ENCODE peak calls at places on chromosome 16, in eight cellular contexts. One of them, this sample, is unnamed.

GRCh38 chr16:81612351-81613170 is 166.5 kb upstream of the PLCG2 start:
- DNase-seq in ovary: no peak
- DNase-seq in HL-60: no peak
- DNase-seq in GM23338: no peak
- DNase-seq in astrocyte: peak; percentile 48
- DNase-seq in tibial artery: peak; percentile 53
- DNase-seq in osteoblast: peak; percentile 48
- DNase-seq in mammary epithelial cell: no peak
- DNase-seq in this sample: no peak

GRCh38 chr16:88784074-88784855 is 755 bp downstream of the PIEZO1 start:
- DNase-seq in ovary: peak; percentile 84
- DNase-seq in HL-60: no peak
- DNase-seq in GM23338: peak; percentile 83
- DNase-seq in astrocyte: peak; percentile 64
- DNase-seq in tibial artery: peak; percentile 82
- DNase-seq in osteoblast: peak; percentile 95
- DNase-seq in mammary epithelial cell: peak; percentile 78
- DNase-seq in this sample: peak; percentile 74

GRCh38 chr16:54106078-54106477 is 180.5 kb downstream of the IRX3 start:
- DNase-seq in ovary: no peak
- DNase-seq in HL-60: no peak
- DNase-seq in GM23338: no peak
- DNase-seq in astrocyte: no peak
- DNase-seq in tibial artery: no peak
- DNase-seq in osteoblast: no peak
- DNase-seq in mammary epithelial cell: no peak
- DNase-seq in this sample: no peak

GRCh38 chr16:9364721-9365693 is 273.6 kb downstream of the HAPSTR1 start:
- DNase-seq in ovary: peak; percentile 18
- DNase-seq in HL-60: no peak
- DNase-seq in GM23338: no peak
- DNase-seq in astrocyte: no peak
- DNase-seq in tibial artery: peak; percentile 94
- DNase-seq in osteoblast: no peak
- DNase-seq in mammary epithelial cell: no peak
- DNase-seq in this sample: no peak

GRCh38 chr16:17937003-17937402 is 399.5 kb downstream of the NPIPA8 start:
- DNase-seq in ovary: no peak
- DNase-seq in HL-60: no peak
- DNase-seq in GM23338: no peak
- DNase-seq in astrocyte: no peak
- DNase-seq in tibial artery: no peak
- DNase-seq in osteoblast: peak; percentile 31
- DNase-seq in mammary epithelial cell: no peak
- DNase-seq in this sample: no peak

GRCh38 chr16:10205688-10206087 is 23.5 kb upstream of the GRIN2A start:
- DNase-seq in ovary: no peak
- DNase-seq in HL-60: no peak
- DNase-seq in GM23338: no peak
- DNase-seq in astrocyte: no peak
- DNase-seq in tibial artery: no peak
- DNase-seq in osteoblast: no peak
- DNase-seq in mammary epithelial cell: peak; percentile 85
- DNase-seq in this sample: no peak

GRCh38 chr16:73743665-73744496 is 552.7 kb upstream of the PSMD7 start:
- DNase-seq in ovary: no peak
- DNase-seq in HL-60: no peak
- DNase-seq in GM23338: peak; percentile 60
- DNase-seq in astrocyte: no peak
- DNase-seq in tibial artery: no peak
- DNase-seq in osteoblast: no peak
- DNase-seq in mammary epithelial cell: no peak
- DNase-seq in this sample: no peak

GRCh38 chr16:84960942-84961341 is 50.4 kb downstream of the ZDHHC7 start:
- DNase-seq in ovary: no peak
- DNase-seq in HL-60: no peak
- DNase-seq in GM23338: no peak
- DNase-seq in astrocyte: no peak
- DNase-seq in tibial artery: no peak
- DNase-seq in osteoblast: peak; percentile 63
- DNase-seq in mammary epithelial cell: no peak
- DNase-seq in this sample: no peak

GRCh38 chr16:85735225-85735722 is 15.6 kb downstream of the C16orf74 start:
- DNase-seq in ovary: no peak
- DNase-seq in HL-60: no peak
- DNase-seq in GM23338: no peak
- DNase-seq in astrocyte: no peak
- DNase-seq in tibial artery: no peak
- DNase-seq in osteoblast: peak; percentile 48
- DNase-seq in mammary epithelial cell: no peak
- DNase-seq in this sample: no peak

GRCh38 chr16:58501242-58502131 is 1.5 kb downstream of the NDRG4 start:
- DNase-seq in ovary: no peak
- DNase-seq in HL-60: no peak
- DNase-seq in GM23338: peak; percentile 92
- DNase-seq in astrocyte: no peak
- DNase-seq in tibial artery: no peak
- DNase-seq in osteoblast: peak; percentile 53
- DNase-seq in mammary epithelial cell: no peak
- DNase-seq in this sample: no peak

GRCh38 chr16:67707790-67708189 is 11.3 kb downstream of the GFOD2 start:
- DNase-seq in ovary: no peak
- DNase-seq in HL-60: no peak
- DNase-seq in GM23338: no peak
- DNase-seq in astrocyte: no peak
- DNase-seq in tibial artery: no peak
- DNase-seq in osteoblast: no peak
- DNase-seq in mammary epithelial cell: no peak
- DNase-seq in this sample: no peak

GRCh38 chr16:10514369-10515055 is 65.9 kb downstream of the EMP2 start:
- DNase-seq in ovary: peak; percentile 80
- DNase-seq in HL-60: peak; percentile 37
- DNase-seq in GM23338: peak; percentile 79
- DNase-seq in astrocyte: peak; percentile 30
- DNase-seq in tibial artery: peak; percentile 38
- DNase-seq in osteoblast: peak; percentile 80
- DNase-seq in mammary epithelial cell: peak; percentile 52
- DNase-seq in this sample: peak; percentile 86

GRCh38 chr16:86509759-86510464 is 415 bp upstream of the FOXF1 start:
- DNase-seq in ovary: peak; percentile 52
- DNase-seq in HL-60: no peak
- DNase-seq in GM23338: peak; percentile 80
- DNase-seq in astrocyte: peak; percentile 85
- DNase-seq in tibial artery: no peak
- DNase-seq in osteoblast: peak; percentile 87
- DNase-seq in mammary epithelial cell: peak; percentile 23
- DNase-seq in this sample: peak; percentile 89

GRCh38 chr16:67115649-67116048 is 5.9 kb downstream of the PHAF1 start:
- DNase-seq in ovary: no peak
- DNase-seq in HL-60: no peak
- DNase-seq in GM23338: no peak
- DNase-seq in astrocyte: peak; percentile 90
- DNase-seq in tibial artery: no peak
- DNase-seq in osteoblast: peak; percentile 98
- DNase-seq in mammary epithelial cell: peak; percentile 93
- DNase-seq in this sample: peak; percentile 68

GRCh38 chr16:81697321-81697885 is 81.7 kb upstream of the PLCG2 start:
- DNase-seq in ovary: no peak
- DNase-seq in HL-60: no peak
- DNase-seq in GM23338: peak; percentile 81
- DNase-seq in astrocyte: peak; percentile 32
- DNase-seq in tibial artery: no peak
- DNase-seq in osteoblast: peak; percentile 94
- DNase-seq in mammary epithelial cell: peak; percentile 48
- DNase-seq in this sample: peak; percentile 78

GRCh38 chr16:67731071-67731810 is 12.1 kb upstream of the GFOD2 start:
- DNase-seq in ovary: no peak
- DNase-seq in HL-60: no peak
- DNase-seq in GM23338: no peak
- DNase-seq in astrocyte: no peak
- DNase-seq in tibial artery: no peak
- DNase-seq in osteoblast: peak; percentile 73
- DNase-seq in mammary epithelial cell: no peak
- DNase-seq in this sample: no peak

GRCh38 chr16:59878479-59878878 is 1144.4 kb upstream of the GOT2 start:
- DNase-seq in ovary: no peak
- DNase-seq in HL-60: no peak
- DNase-seq in GM23338: no peak
- DNase-seq in astrocyte: peak; percentile 90
- DNase-seq in tibial artery: no peak
- DNase-seq in osteoblast: peak; percentile 47
- DNase-seq in mammary epithelial cell: peak; percentile 89
- DNase-seq in this sample: peak; percentile 72

GRCh38 chr16:89187337-89188063 is 12.8 kb downstream of the SLC22A31 start:
- DNase-seq in ovary: no peak
- DNase-seq in HL-60: no peak
- DNase-seq in GM23338: no peak
- DNase-seq in astrocyte: no peak
- DNase-seq in tibial artery: no peak
- DNase-seq in osteoblast: no peak
- DNase-seq in mammary epithelial cell: no peak
- DNase-seq in this sample: peak; percentile 18

GRCh38 chr16:14464192-14464591 is 165.9 kb downstream of the PARN start:
- DNase-seq in ovary: no peak
- DNase-seq in HL-60: no peak
- DNase-seq in GM23338: no peak
- DNase-seq in astrocyte: no peak
- DNase-seq in tibial artery: no peak
- DNase-seq in osteoblast: no peak
- DNase-seq in mammary epithelial cell: no peak
- DNase-seq in this sample: no peak

GRCh38 chr16:11669380-11670146 is 1.3 kb downstream of the SNN start:
- DNase-seq in ovary: no peak
- DNase-seq in HL-60: peak; percentile 41
- DNase-seq in GM23338: peak; percentile 25
- DNase-seq in astrocyte: no peak
- DNase-seq in tibial artery: peak; percentile 79
- DNase-seq in osteoblast: peak; percentile 94
- DNase-seq in mammary epithelial cell: no peak
- DNase-seq in this sample: peak; percentile 23
- H3K4me3 ChIP-seq in ovary: peak overlapping the region; percentile 66
- H3K4me3 ChIP-seq in HL-60: peak overlapping the region; percentile 73
- H3K4me3 ChIP-seq in GM23338: peak overlapping the region; percentile 85
- H3K4me3 ChIP-seq in astrocyte: peak overlapping the region; percentile 65
- H3K4me3 ChIP-seq in tibial artery: peak overlapping the region; percentile 98
- H3K4me3 ChIP-seq in osteoblast: peak overlapping the region; percentile 82
- H3K4me3 ChIP-seq in mammary epithelial cell: peak overlapping the region; percentile 85
- H3K4me3 ChIP-seq in this sample: peak overlapping the region; percentile 73

DNA sequence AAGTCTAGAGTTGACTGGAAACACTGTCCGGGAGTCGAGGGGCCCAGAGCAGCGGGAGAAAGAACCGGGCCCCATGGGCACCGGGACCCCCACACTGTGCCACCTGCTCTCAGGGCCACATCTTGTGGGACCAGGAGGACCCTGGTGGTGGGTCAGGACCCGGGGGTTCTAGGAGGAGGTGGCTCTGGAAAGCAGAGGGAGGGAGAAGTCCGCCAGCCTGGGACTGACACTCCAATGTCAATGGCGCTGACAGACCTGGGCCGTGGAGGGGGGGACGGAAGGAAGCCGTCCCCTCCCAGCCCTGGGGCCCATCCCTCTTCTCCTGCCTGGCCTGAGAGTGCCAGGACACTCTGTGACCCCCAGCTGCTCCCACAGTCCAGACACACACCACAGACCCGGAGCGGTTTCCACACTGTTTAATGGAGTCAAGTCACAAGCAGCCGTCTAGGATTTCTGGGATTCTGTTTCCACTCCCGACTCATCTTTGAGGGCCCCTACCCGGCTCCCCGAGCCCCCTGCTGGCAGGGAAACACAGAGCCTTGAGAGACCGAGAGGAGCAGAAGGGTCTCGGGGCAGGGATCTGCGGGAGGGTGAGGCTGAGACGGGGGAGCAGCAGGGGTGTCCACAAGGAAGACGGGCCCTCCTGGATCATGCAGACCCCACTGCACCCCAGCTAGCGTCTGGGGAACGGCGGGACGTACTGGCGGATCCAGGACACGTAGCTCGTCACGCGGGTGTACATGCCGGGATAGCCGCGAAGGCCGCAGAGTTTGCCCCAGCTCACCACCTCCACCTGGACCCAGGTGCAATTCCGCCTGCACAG is 23.6 kb upstream of the UBE2I start:
- DNase-seq in ovary: no peak
- DNase-seq in HL-60: no peak
- DNase-seq in GM23338: peak; percentile 66
- DNase-seq in astrocyte: no peak
- DNase-seq in tibial artery: no peak
- DNase-seq in osteoblast: peak; percentile 66
- DNase-seq in mammary epithelial cell: no peak
- DNase-seq in this sample: no peak
- TF ChIP-seq CTCF in ovary: no peak
- TF ChIP-seq CTCF in HL-60: no peak
- TF ChIP-seq CTCF in GM23338: peak; percentile 40
- TF ChIP-seq CTCF in astrocyte: no peak
- TF ChIP-seq CTCF in tibial artery: no peak
- TF ChIP-seq CTCF in osteoblast: no peak
- TF ChIP-seq CTCF in mammary epithelial cell: no peak
- TF ChIP-seq CTCF in this sample: no peak

GRCh38 chr16:24996301-24996700 is 18.9 kb downstream of the ARHGAP17 start:
- DNase-seq in ovary: no peak
- DNase-seq in HL-60: no peak
- DNase-seq in GM23338: no peak
- DNase-seq in astrocyte: no peak
- DNase-seq in tibial artery: no peak
- DNase-seq in osteoblast: no peak
- DNase-seq in mammary epithelial cell: no peak
- DNase-seq in this sample: peak; percentile 26

GRCh38 chr16:24992696-24993095 is 22.5 kb downstream of the ARHGAP17 start:
- DNase-seq in ovary: no peak
- DNase-seq in HL-60: no peak
- DNase-seq in GM23338: no peak
- DNase-seq in astrocyte: no peak
- DNase-seq in tibial artery: no peak
- DNase-seq in osteoblast: no peak
- DNase-seq in mammary epithelial cell: no peak
- DNase-seq in this sample: no peak

GRCh38 chr16:24995469-24995868 is 19.7 kb downstream of the ARHGAP17 start:
- DNase-seq in ovary: no peak
- DNase-seq in HL-60: no peak
- DNase-seq in GM23338: peak; percentile 60
- DNase-seq in astrocyte: no peak
- DNase-seq in tibial artery: no peak
- DNase-seq in osteoblast: no peak
- DNase-seq in mammary epithelial cell: no peak
- DNase-seq in this sample: no peak

GRCh38 chr16:24995033-24995432 is 20.1 kb downstream of the ARHGAP17 start:
- DNase-seq in ovary: no peak
- DNase-seq in HL-60: no peak
- DNase-seq in GM23338: no peak
- DNase-seq in astrocyte: no peak
- DNase-seq in tibial artery: no peak
- DNase-seq in osteoblast: no peak
- DNase-seq in mammary epithelial cell: no peak
- DNase-seq in this sample: no peak

GRCh38 chr16:24993722-24994686 is 21.2 kb downstream of the ARHGAP17 start:
- DNase-seq in ovary: no peak
- DNase-seq in HL-60: no peak
- DNase-seq in GM23338: no peak
- DNase-seq in astrocyte: peak; percentile 96
- DNase-seq in tibial artery: no peak
- DNase-seq in osteoblast: peak; percentile 89
- DNase-seq in mammary epithelial cell: peak; percentile 87
- DNase-seq in this sample: peak; percentile 91
- H3K4me3 ChIP-seq in ovary: no peak overlapping the region
- H3K4me3 ChIP-seq in HL-60: no peak overlapping the region
- H3K4me3 ChIP-seq in GM23338: no peak overlapping the region
- H3K4me3 ChIP-seq in astrocyte: peak overlapping the region; percentile 39
- H3K4me3 ChIP-seq in tibial artery: no peak overlapping the region
- H3K4me3 ChIP-seq in osteoblast: peak overlapping the region; percentile 29
- H3K4me3 ChIP-seq in mammary epithelial cell: no peak overlapping the region
- H3K4me3 ChIP-seq in this sample: no peak overlapping the region

GRCh38 chr16:1146409-1146808 is 6.5 kb upstream of the CACNA1H start:
- DNase-seq in ovary: no peak
- DNase-seq in HL-60: no peak
- DNase-seq in GM23338: peak; percentile 67
- DNase-seq in astrocyte: no peak
- DNase-seq in tibial artery: no peak
- DNase-seq in osteoblast: no peak
- DNase-seq in mammary epithelial cell: no peak
- DNase-seq in this sample: no peak
- TF ChIP-seq CTCF in ovary: no peak
- TF ChIP-seq CTCF in HL-60: no peak
- TF ChIP-seq CTCF in GM23338: no peak
- TF ChIP-seq CTCF in astrocyte: no peak
- TF ChIP-seq CTCF in tibial artery: no peak
- TF ChIP-seq CTCF in osteoblast: no peak
- TF ChIP-seq CTCF in mammary epithelial cell: no peak
- TF ChIP-seq CTCF in this sample: no peak

This sample was measured in choroid plexus epithelial cell.